ENCODE peak calls at places on chromosomes 6 and 20, in ten cellular contexts. One of them, this sample, is unnamed.

GRCh38 chr6:147448212-147448611 is 60.3 kb upstream of the SAMD5 start:
- DNase-seq in lower lobe of right lung: no peak
- DNase-seq in tibial artery: no peak
- DNase-seq in SJSA1: no peak
- DNase-seq in SK-N-SH: no peak
- DNase-seq in RWPE2: no peak
- DNase-seq in naive thymus-derived CD4-positive, alpha-beta T cell: no peak
- DNase-seq in OCI-LY7: peak; percentile 9
- DNase-seq in fibroblast of lung: peak; percentile 12
- DNase-seq in mammary epithelial cell: peak; percentile 18
- DNase-seq in this sample: no peak

GRCh38 chr20:38065764-38066375 is 32.3 kb downstream of the RPRD1B start:
- DNase-seq in lower lobe of right lung: no peak
- DNase-seq in tibial artery: peak; percentile 81
- DNase-seq in SJSA1: no peak
- DNase-seq in SK-N-SH: no peak
- DNase-seq in RWPE2: no peak
- DNase-seq in naive thymus-derived CD4-positive, alpha-beta T cell: no peak
- DNase-seq in OCI-LY7: no peak
- DNase-seq in fibroblast of lung: no peak
- DNase-seq in mammary epithelial cell: no peak
- DNase-seq in this sample: no peak

GRCh38 chr6:140641412-140641811 is 1267.0 kb upstream of the CITED2 start:
- DNase-seq in lower lobe of right lung: no peak
- DNase-seq in tibial artery: no peak
- DNase-seq in SJSA1: no peak
- DNase-seq in SK-N-SH: no peak
- DNase-seq in RWPE2: no peak
- DNase-seq in naive thymus-derived CD4-positive, alpha-beta T cell: no peak
- DNase-seq in OCI-LY7: no peak
- DNase-seq in fibroblast of lung: no peak
- DNase-seq in mammary epithelial cell: no peak
- DNase-seq in this sample: no peak

GRCh38 chr20:4006640-4007039 is 8.7 kb downstream of the RNF24 start:
- DNase-seq in lower lobe of right lung: no peak
- DNase-seq in tibial artery: peak; percentile 88
- DNase-seq in SJSA1: no peak
- DNase-seq in SK-N-SH: peak; percentile 34
- DNase-seq in RWPE2: no peak
- DNase-seq in naive thymus-derived CD4-positive, alpha-beta T cell: no peak
- DNase-seq in OCI-LY7: no peak
- DNase-seq in fibroblast of lung: peak; percentile 66
- DNase-seq in mammary epithelial cell: no peak
- DNase-seq in this sample: peak; percentile 57

GRCh38 chr6:131451330-131452195 is 121.5 kb upstream of the ARG1 start:
- DNase-seq in lower lobe of right lung: no peak
- DNase-seq in tibial artery: no peak
- DNase-seq in SJSA1: no peak
- DNase-seq in SK-N-SH: no peak
- DNase-seq in RWPE2: no peak
- DNase-seq in naive thymus-derived CD4-positive, alpha-beta T cell: no peak
- DNase-seq in OCI-LY7: no peak
- DNase-seq in fibroblast of lung: peak; percentile 5
- DNase-seq in mammary epithelial cell: no peak
- DNase-seq in this sample: no peak

GRCh38 chr20:289693-290080 is 863 bp downstream of the C20orf96 start:
- DNase-seq in lower lobe of right lung: no peak
- DNase-seq in tibial artery: no peak
- DNase-seq in SJSA1: no peak
- DNase-seq in SK-N-SH: no peak
- DNase-seq in RWPE2: no peak
- DNase-seq in naive thymus-derived CD4-positive, alpha-beta T cell: no peak
- DNase-seq in OCI-LY7: no peak
- DNase-seq in fibroblast of lung: no peak
- DNase-seq in mammary epithelial cell: no peak
- DNase-seq in this sample: no peak

GRCh38 chr6:138267971-138268895 is 49.9 kb upstream of the PBOV1 start:
- DNase-seq in lower lobe of right lung: no peak
- DNase-seq in tibial artery: no peak
- DNase-seq in SJSA1: no peak
- DNase-seq in SK-N-SH: no peak
- DNase-seq in RWPE2: no peak
- DNase-seq in naive thymus-derived CD4-positive, alpha-beta T cell: no peak
- DNase-seq in OCI-LY7: no peak
- DNase-seq in fibroblast of lung: no peak
- DNase-seq in mammary epithelial cell: no peak
- DNase-seq in this sample: no peak

GRCh38 chr6:90288404-90288803 is 8.2 kb downstream of the BACH2 start:
- DNase-seq in lower lobe of right lung: no peak
- DNase-seq in tibial artery: no peak
- DNase-seq in SJSA1: no peak
- DNase-seq in SK-N-SH: no peak
- DNase-seq in RWPE2: no peak
- DNase-seq in naive thymus-derived CD4-positive, alpha-beta T cell: no peak
- DNase-seq in OCI-LY7: no peak
- DNase-seq in fibroblast of lung: peak; percentile 61
- DNase-seq in mammary epithelial cell: no peak
- DNase-seq in this sample: no peak

GRCh38 chr6:113018351-113019151 is 671.4 kb downstream of the RFPL4B start:
- DNase-seq in lower lobe of right lung: no peak
- DNase-seq in tibial artery: peak; percentile 63
- DNase-seq in SJSA1: peak; percentile 31
- DNase-seq in SK-N-SH: no peak
- DNase-seq in RWPE2: no peak
- DNase-seq in naive thymus-derived CD4-positive, alpha-beta T cell: no peak
- DNase-seq in OCI-LY7: no peak
- DNase-seq in fibroblast of lung: peak; percentile 100
- DNase-seq in mammary epithelial cell: peak; percentile 93
- DNase-seq in this sample: peak; percentile 79

GRCh38 chr6:57257911-57258541 is 35.9 kb upstream of the RAB23 start:
- DNase-seq in lower lobe of right lung: no peak
- DNase-seq in tibial artery: no peak
- DNase-seq in SJSA1: peak; percentile 87
- DNase-seq in SK-N-SH: no peak
- DNase-seq in RWPE2: no peak
- DNase-seq in naive thymus-derived CD4-positive, alpha-beta T cell: no peak
- DNase-seq in OCI-LY7: no peak
- DNase-seq in fibroblast of lung: peak; percentile 82
- DNase-seq in mammary epithelial cell: no peak
- DNase-seq in this sample: peak; percentile 73

GRCh38 chr6:12288844-12289654 is 1.1 kb upstream of the EDN1 start:
- DNase-seq in lower lobe of right lung: no peak
- DNase-seq in tibial artery: no peak
- DNase-seq in SJSA1: no peak
- DNase-seq in SK-N-SH: peak; percentile 75
- DNase-seq in RWPE2: no peak
- DNase-seq in naive thymus-derived CD4-positive, alpha-beta T cell: no peak
- DNase-seq in OCI-LY7: peak; percentile 64
- DNase-seq in fibroblast of lung: peak; percentile 48
- DNase-seq in mammary epithelial cell: peak; percentile 69
- DNase-seq in this sample: peak; percentile 84

GRCh38 chr6:42727084-42727601 is 4.7 kb upstream of the PRPH2 start:
- DNase-seq in lower lobe of right lung: peak; percentile 57
- DNase-seq in tibial artery: no peak
- DNase-seq in SJSA1: no peak
- DNase-seq in SK-N-SH: no peak
- DNase-seq in RWPE2: no peak
- DNase-seq in naive thymus-derived CD4-positive, alpha-beta T cell: peak; percentile 14
- DNase-seq in OCI-LY7: no peak
- DNase-seq in fibroblast of lung: peak; percentile 16
- DNase-seq in mammary epithelial cell: no peak
- DNase-seq in this sample: no peak

GRCh38 chr20:6560978-6561377 is 206.5 kb upstream of the BMP2 start:
- DNase-seq in lower lobe of right lung: no peak
- DNase-seq in tibial artery: no peak
- DNase-seq in SJSA1: no peak
- DNase-seq in SK-N-SH: no peak
- DNase-seq in RWPE2: no peak
- DNase-seq in naive thymus-derived CD4-positive, alpha-beta T cell: no peak
- DNase-seq in OCI-LY7: no peak
- DNase-seq in fibroblast of lung: no peak
- DNase-seq in mammary epithelial cell: no peak
- DNase-seq in this sample: no peak

GRCh38 chr20:38089500-38089899 is 56.0 kb downstream of the RPRD1B start:
- DNase-seq in lower lobe of right lung: no peak
- DNase-seq in tibial artery: no peak
- DNase-seq in SJSA1: no peak
- DNase-seq in SK-N-SH: no peak
- DNase-seq in RWPE2: no peak
- DNase-seq in naive thymus-derived CD4-positive, alpha-beta T cell: no peak
- DNase-seq in OCI-LY7: no peak
- DNase-seq in fibroblast of lung: no peak
- DNase-seq in mammary epithelial cell: no peak
- DNase-seq in this sample: no peak

GRCh38 chr20:63625771-63626423 is 1.0 kb downstream of the GMEB2 start:
- DNase-seq in lower lobe of right lung: peak; percentile 44
- DNase-seq in tibial artery: peak; percentile 73
- DNase-seq in SJSA1: peak; percentile 49
- DNase-seq in SK-N-SH: peak; percentile 67
- DNase-seq in RWPE2: peak; percentile 87
- DNase-seq in naive thymus-derived CD4-positive, alpha-beta T cell: no peak
- DNase-seq in OCI-LY7: peak; percentile 33
- DNase-seq in fibroblast of lung: peak; percentile 51
- DNase-seq in mammary epithelial cell: no peak
- DNase-seq in this sample: peak; percentile 59

GRCh38 chr6:96947055-96947454 is 22.5 kb downstream of the KLHL32 start:
- DNase-seq in lower lobe of right lung: no peak
- DNase-seq in tibial artery: no peak
- DNase-seq in SJSA1: no peak
- DNase-seq in SK-N-SH: no peak
- DNase-seq in RWPE2: no peak
- DNase-seq in naive thymus-derived CD4-positive, alpha-beta T cell: no peak
- DNase-seq in OCI-LY7: no peak
- DNase-seq in fibroblast of lung: no peak
- DNase-seq in mammary epithelial cell: no peak
- DNase-seq in this sample: no peak

GRCh38 chr6:41519305-41519747 is 26.9 kb upstream of the FOXP4 start:
- DNase-seq in lower lobe of right lung: no peak
- DNase-seq in tibial artery: no peak
- DNase-seq in SJSA1: no peak
- DNase-seq in SK-N-SH: no peak
- DNase-seq in RWPE2: no peak
- DNase-seq in naive thymus-derived CD4-positive, alpha-beta T cell: no peak
- DNase-seq in OCI-LY7: no peak
- DNase-seq in fibroblast of lung: no peak
- DNase-seq in mammary epithelial cell: no peak
- DNase-seq in this sample: no peak
- H3K4me1 ChIP-seq in lower lobe of right lung: peaks cover 9% of the 10 kb centered on the region
- H3K4me1 ChIP-seq in tibial artery: no peaks in the 10 kb centered on the region
- H3K4me1 ChIP-seq in SJSA1: peaks cover 16% of the 10 kb centered on the region
- H3K4me1 ChIP-seq in SK-N-SH: no peaks in the 10 kb centered on the region
- H3K4me1 ChIP-seq in RWPE2: peaks cover 6% of the 10 kb centered on the region
- H3K4me1 ChIP-seq in naive thymus-derived CD4-positive, alpha-beta T cell: no peaks in the 10 kb centered on the region
- H3K4me1 ChIP-seq in OCI-LY7: no peaks in the 10 kb centered on the region
- H3K4me1 ChIP-seq in fibroblast of lung: no peaks in the 10 kb centered on the region
- H3K4me1 ChIP-seq in mammary epithelial cell: no peaks in the 10 kb centered on the region
- H3K4me1 ChIP-seq in this sample: no peaks in the 10 kb centered on the region

DNA sequence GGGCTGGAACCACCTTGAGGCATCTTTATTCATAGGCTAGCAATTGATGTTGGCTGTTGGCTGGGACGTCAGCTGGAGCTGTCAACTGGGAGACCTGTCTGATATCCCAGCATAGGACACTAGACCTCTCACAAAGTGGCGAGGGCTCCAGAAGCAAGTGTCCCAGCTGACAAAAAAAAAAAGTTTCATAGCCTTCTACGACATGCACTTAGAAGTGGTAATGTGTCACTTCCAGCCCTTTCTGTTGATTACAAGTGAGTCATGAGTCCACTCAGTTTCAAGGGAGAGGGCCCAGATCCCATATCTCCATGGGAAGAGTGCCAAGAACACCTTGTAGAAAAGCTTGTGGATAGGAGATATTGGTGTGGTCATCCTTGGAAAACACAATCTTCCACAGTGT is 278.1 kb downstream of the ESR1 start:
- DNase-seq in lower lobe of right lung: no peak
- DNase-seq in tibial artery: no peak
- DNase-seq in SJSA1: peak; percentile 32
- DNase-seq in SK-N-SH: no peak
- DNase-seq in RWPE2: no peak
- DNase-seq in naive thymus-derived CD4-positive, alpha-beta T cell: no peak
- DNase-seq in OCI-LY7: no peak
- DNase-seq in fibroblast of lung: peak; percentile 53
- DNase-seq in mammary epithelial cell: peak; percentile 85
- DNase-seq in this sample: no peak
- H3K9me3 ChIP-seq in lower lobe of right lung: no peaks in the 10 kb centered on the region
- H3K9me3 ChIP-seq in tibial artery: no peaks in the 10 kb centered on the region
- H3K9me3 ChIP-seq in SJSA1: no peaks in the 10 kb centered on the region
- H3K9me3 ChIP-seq in SK-N-SH: no peaks in the 10 kb centered on the region
- H3K9me3 ChIP-seq in RWPE2: no peaks in the 10 kb centered on the region
- H3K9me3 ChIP-seq in naive thymus-derived CD4-positive, alpha-beta T cell: no peaks in the 10 kb centered on the region
- H3K9me3 ChIP-seq in OCI-LY7: no peaks in the 10 kb centered on the region
- H3K9me3 ChIP-seq in fibroblast of lung: no peaks in the 10 kb centered on the region
- H3K9me3 ChIP-seq in mammary epithelial cell: no peaks in the 10 kb centered on the region
- H3K9me3 ChIP-seq in this sample: no peaks in the 10 kb centered on the region

DNA sequence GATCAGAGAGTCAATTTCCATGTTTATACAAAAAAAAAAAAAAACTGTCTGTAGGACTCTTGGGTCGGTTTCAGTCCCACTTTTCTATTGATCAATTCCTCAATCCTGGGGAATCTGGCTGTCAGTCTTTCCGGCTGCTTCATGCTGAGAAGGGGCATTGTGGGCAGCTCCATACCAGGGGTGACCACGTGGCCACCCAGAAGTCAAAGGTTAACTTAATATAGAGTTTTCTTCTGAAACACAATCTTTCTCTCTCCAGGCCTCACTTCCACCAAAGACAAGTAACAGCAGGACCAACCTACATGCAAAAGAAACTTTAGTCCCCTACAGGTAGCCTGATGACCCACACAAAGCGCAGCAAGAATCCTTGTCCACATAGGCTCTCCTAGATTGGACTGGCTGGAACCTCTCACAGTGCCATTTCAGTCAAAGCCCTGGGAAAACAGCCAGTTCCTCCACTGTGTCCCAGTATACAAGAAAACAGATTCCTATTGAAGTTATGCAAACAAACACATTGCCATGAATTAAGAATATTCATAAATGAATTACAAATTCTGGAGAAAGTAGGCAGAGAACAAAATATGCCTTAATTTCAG is 18.5 kb upstream of the SERPINB9 start:
- DNase-seq in lower lobe of right lung: no peak
- DNase-seq in tibial artery: no peak
- DNase-seq in SJSA1: no peak
- DNase-seq in SK-N-SH: no peak
- DNase-seq in RWPE2: no peak
- DNase-seq in naive thymus-derived CD4-positive, alpha-beta T cell: no peak
- DNase-seq in OCI-LY7: no peak
- DNase-seq in fibroblast of lung: no peak
- DNase-seq in mammary epithelial cell: no peak
- DNase-seq in this sample: no peak
- H3K4me1 ChIP-seq in lower lobe of right lung: no peaks in the 10 kb centered on the region
- H3K4me1 ChIP-seq in tibial artery: no peaks in the 10 kb centered on the region
- H3K4me1 ChIP-seq in SJSA1: no peaks in the 10 kb centered on the region
- H3K4me1 ChIP-seq in SK-N-SH: no peaks in the 10 kb centered on the region
- H3K4me1 ChIP-seq in RWPE2: no peaks in the 10 kb centered on the region
- H3K4me1 ChIP-seq in naive thymus-derived CD4-positive, alpha-beta T cell: no peaks in the 10 kb centered on the region
- H3K4me1 ChIP-seq in OCI-LY7: peaks cover 3% of the 10 kb centered on the region
- H3K4me1 ChIP-seq in fibroblast of lung: no peaks in the 10 kb centered on the region
- H3K4me1 ChIP-seq in mammary epithelial cell: no peaks in the 10 kb centered on the region
- H3K4me1 ChIP-seq in this sample: no peaks in the 10 kb centered on the region

DNA sequence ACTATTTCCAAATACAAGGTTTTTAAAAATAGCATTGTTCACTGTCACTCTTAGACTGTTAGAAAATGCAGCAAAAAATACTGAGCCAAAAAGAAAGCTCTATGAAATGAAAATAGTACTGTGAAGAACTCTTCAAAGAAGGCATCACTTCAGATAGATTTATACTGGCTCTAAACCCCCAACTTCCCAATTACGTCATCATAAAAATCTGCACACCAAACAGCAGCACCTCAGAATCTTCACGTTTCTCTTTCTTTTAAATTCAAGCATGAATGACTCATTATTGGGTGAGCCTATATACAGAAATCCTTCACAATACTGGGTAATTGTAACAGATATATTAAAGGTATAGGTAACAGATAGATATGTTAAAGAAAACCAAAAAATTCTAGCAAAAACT is 208.4 kb upstream of the HTR1E start:
- DNase-seq in lower lobe of right lung: no peak
- DNase-seq in tibial artery: no peak
- DNase-seq in SJSA1: no peak
- DNase-seq in SK-N-SH: no peak
- DNase-seq in RWPE2: no peak
- DNase-seq in naive thymus-derived CD4-positive, alpha-beta T cell: no peak
- DNase-seq in OCI-LY7: no peak
- DNase-seq in fibroblast of lung: no peak
- DNase-seq in mammary epithelial cell: no peak
- DNase-seq in this sample: no peak
- H3K9me3 ChIP-seq in lower lobe of right lung: no peaks in the 10 kb centered on the region
- H3K9me3 ChIP-seq in tibial artery: peaks cover 14% of the 10 kb centered on the region
- H3K9me3 ChIP-seq in SJSA1: no peaks in the 10 kb centered on the region
- H3K9me3 ChIP-seq in SK-N-SH: no peaks in the 10 kb centered on the region
- H3K9me3 ChIP-seq in RWPE2: peaks cover 1% of the 10 kb centered on the region
- H3K9me3 ChIP-seq in naive thymus-derived CD4-positive, alpha-beta T cell: no peaks in the 10 kb centered on the region
- H3K9me3 ChIP-seq in OCI-LY7: no peaks in the 10 kb centered on the region
- H3K9me3 ChIP-seq in fibroblast of lung: no peaks in the 10 kb centered on the region
- H3K9me3 ChIP-seq in mammary epithelial cell: peaks cover 3% of the 10 kb centered on the region
- H3K9me3 ChIP-seq in this sample: no peaks in the 10 kb centered on the region

This sample was measured in adipocyte.